ENCODE peak calls at places on chromosome 3, in six cellular contexts. D, C, B, R, V and L are unnamed samples.

GRCh38 chr3:149004622-149005021 is 13.3 kb downstream of the GYG1 start:
- DNase-seq in C (no peak), B (peak), D (no peak), V (no peak), R (no peak), L (no peak)

GRCh38 chr3:173663664-173664063 is 266.1 kb downstream of the NLGN1 start:
- DNase-seq in R (no peak), V (no peak), B (peak), D (no peak), C (no peak), L (no peak)

GRCh38 chr3:170869645-170870593 is at the start of gene RPL22L1:
- DNase-seq in B (peak), R (peak), C (peak), V (peak), D (peak), L (no peak)

GRCh38 chr3:124592658-124593441 is 137.4 kb upstream of the UMPS start:
- DNase-seq in B (no peak), V (no peak), D (no peak), C (no peak), R (peak), L (no peak)

GRCh38 chr3:60025071-60026055 is 975.5 kb upstream of the CFAP20DC start:
- DNase-seq in C (no peak), D (no peak), V (no peak), B (no peak), R (no peak), L (no peak)

GRCh38 chr3:146501752-146502151 is 32.4 kb upstream of the PLSCR2 start:
- DNase-seq in V (no peak), B (no peak), C (no peak), R (no peak), D (no peak), L (no peak)

GRCh38 chr3:169146866-169147245 is 516.7 kb downstream of the MECOM start:
- DNase-seq in C (no peak), V (no peak), R (no peak), D (no peak), B (no peak), L (no peak)

GRCh38 chr3:126155280-126155640 is 25.1 kb downstream of the ALDH1L1 start:
- DNase-seq in C (no peak), D (peak), R (no peak), B (no peak), V (no peak), L (no peak)

GRCh38 chr3:167649731-167650130 is 4.0 kb downstream of the WDR49 start:
- DNase-seq in D (no peak), R (no peak), B (no peak), V (no peak), C (no peak), L (no peak)

GRCh38 chr3:150451329-150452084 is 43.4 kb downstream of the TSC22D2 start:
- DNase-seq in V (no peak), B (no peak), C (no peak), D (no peak), R (no peak), L (peak)